ENCODE peak calls at places on chromosome 5, in ten cellular contexts. L, A, E, P, V, B, T, I, O and W are unnamed samples.

GRCh38 chr5:111447099-111447498 is 65.2 kb downstream of the STARD4 start:
- DNase-seq in B (no peak), L (no peak), O (no peak), P (no peak), I (no peak), E (no peak), A (no peak), V (no peak), T (no peak), W (no peak)

GRCh38 chr5:71767661-71768060 is 48.6 kb downstream of the CARTPT start:
- DNase-seq in P (no peak), I (no peak), L (no peak), V (no peak), B (no peak), T (no peak), A (no peak), E (no peak), O (no peak), W (no peak)

GRCh38 chr5:99320461-99320860 is 391.7 kb upstream of the CHD1 start:
- DNase-seq in O (peak), V (peak), A (no peak), I (peak), E (no peak), T (no peak), P (no peak), L (no peak), B (no peak), W (peak)

GRCh38 chr5:65624570-65625555 is at the start of the genes SHLD3 and TRAPPC13:
- DNase-seq in B (peak), I (peak), E (peak), O (peak), V (peak), P (peak), T (peak), L (peak), A (peak), W (peak)

GRCh38 chr5:122880170-122880689 is 34.8 kb downstream of the SNX24 start:
- DNase-seq in V (no peak), O (no peak), E (no peak), B (no peak), P (no peak), A (no peak), T (no peak), I (no peak), L (no peak), W (no peak)

GRCh38 chr5:43073597-43074546 is 33.8 kb upstream of the ANXA2R start:
- DNase-seq in E (peak), T (no peak), O (peak), I (peak), V (peak), L (no peak), A (no peak), P (no peak), B (no peak), W (peak)

GRCh38 chr5:13746026-13746425 is 198.5 kb downstream of the DNAH5 start:
- DNase-seq in V (no peak), E (no peak), A (no peak), P (no peak), O (no peak), L (no peak), B (no peak), T (no peak), I (no peak), W (no peak)

GRCh38 chr5:124902097-124902821 is 155.8 kb upstream of the ZNF608 start:
- DNase-seq in O (peak), V (peak), I (peak), B (no peak), T (no peak), A (no peak), E (no peak), L (no peak), P (no peak), W (no peak)

GRCh38 chr5:20556364-20556763 is 568.4 kb upstream of the CDH18 start:
- DNase-seq in V (no peak), O (no peak), B (no peak), A (no peak), T (no peak), E (no peak), P (no peak), L (peak), I (no peak), W (peak)

GRCh38 chr5:180498378-180498777 is 4.2 kb downstream of the CNOT6 start:
- DNase-seq in L (no peak), T (no peak), A (no peak), V (no peak), E (no peak), B (no peak), P (no peak), I (no peak), O (no peak), W (no peak)

GRCh38 chr5:16135003-16135402 is 44.6 kb downstream of the MARCHF11 start:
- DNase-seq in I (no peak), A (no peak), O (no peak), L (no peak), B (no peak), E (no peak), V (no peak), T (no peak), P (no peak), W (no peak)

GRCh38 chr5:150449491-150450339 is at the start of gene RPS14:
- DNase-seq in O (peak), B (peak), P (peak), A (peak), I (peak), V (peak), T (peak), L (peak), E (peak), W (peak)

GRCh38 chr5:168552146-168552545 is 23.0 kb downstream of the FBLL1 start:
- DNase-seq in A (no peak), E (no peak), B (no peak), V (no peak), O (no peak), T (no peak), P (peak), I (no peak), L (peak), W (no peak)

GRCh38 chr5:153831976-153832375 is 206.7 kb downstream of the FAM114A2 start:
- DNase-seq in B (no peak), V (peak), A (no peak), E (no peak), L (no peak), P (no peak), T (no peak), O (peak), I (peak), W (peak)

GRCh38 chr5:156802501-156802900 is 47.6 kb upstream of the PPP1R2B start:
- DNase-seq in I (no peak), A (no peak), E (no peak), O (no peak), L (no peak), V (no peak), B (no peak), T (no peak), P (no peak), W (peak)

GRCh38 chr5:39547548-39548154 is 122.9 kb upstream of the DAB2 start:
- DNase-seq in A (no peak), B (peak), L (no peak), O (peak), P (peak), E (no peak), V (peak), T (no peak), I (peak), W (peak)

GRCh38 chr5:117454716-117455212 is 880.1 kb upstream of the SEMA6A start:
- DNase-seq in B (peak), V (peak), I (peak), E (no peak), O (peak), L (no peak), A (peak), P (no peak), T (peak), W (peak)

GRCh38 chr5:134252671-134253070 is 26.8 kb upstream of the PPP2CA start:
- DNase-seq in I (no peak), E (no peak), P (no peak), O (no peak), B (no peak), V (no peak), T (no peak), L (peak), A (no peak), W (no peak)

GRCh38 chr5:78544531-78545200 is 103.9 kb downstream of the LHFPL2 start:
- DNase-seq in P (no peak), A (no peak), I (no peak), E (no peak), O (peak), L (no peak), B (no peak), V (peak), T (no peak), W (no peak)

GRCh38 chr5:103224118-103224893 is 34.3 kb upstream of the MACIR start:
- DNase-seq in E (no peak), A (peak), I (peak), L (no peak), B (peak), V (peak), T (peak), O (peak), P (peak), W (peak)

GRCh38 chr5:100731768-100732167 is 171.3 kb downstream of the ST8SIA4 start:
- DNase-seq in T (no peak), I (no peak), P (no peak), B (no peak), O (peak), E (no peak), L (no peak), A (no peak), V (no peak), W (no peak)

GRCh38 chr5:116738948-116739339 is 164.3 kb upstream of the SEMA6A start:
- DNase-seq in E (no peak), A (no peak), B (no peak), O (no peak), P (no peak), T (no peak), I (no peak), L (no peak), V (no peak), W (no peak)

GRCh38 chr5:168366124-168366523 is 74.7 kb downstream of the WWC1 start:
- DNase-seq in O (no peak), E (no peak), A (no peak), I (no peak), P (no peak), V (no peak), L (peak), B (no peak), T (no peak), W (no peak)

GRCh38 chr5:11642398-11642797 is 261.8 kb downstream of the CTNND2 start:
- DNase-seq in A (no peak), B (no peak), T (no peak), L (no peak), I (no peak), V (no peak), P (no peak), E (no peak), O (no peak), W (no peak)

GRCh38 chr5:103450333-103451061 is 112.1 kb downstream of the NUDT12 start:
- DNase-seq in T (no peak), L (peak), O (no peak), A (no peak), V (no peak), E (no peak), I (no peak), P (no peak), B (no peak), W (no peak)

GRCh38 chr5:146813748-146814147 is 64.8 kb downstream of the PPP2R2B start:
- DNase-seq in A (no peak), T (no peak), O (peak), L (no peak), B (no peak), I (no peak), E (no peak), V (no peak), P (no peak), W (no peak)

GRCh38 chr5:9477537-9477936 is 68.3 kb downstream of the SEMA5A start:
- DNase-seq in A (no peak), L (no peak), I (no peak), T (no peak), B (no peak), V (no peak), O (no peak), P (no peak), E (no peak), W (no peak)

GRCh38 chr5:53025506-53025905 is 36.4 kb downstream of the ITGA2 start:
- DNase-seq in P (no peak), O (no peak), L (no peak), V (no peak), I (no peak), T (no peak), E (no peak), B (no peak), A (no peak), W (no peak)

GRCh38 chr5:31806566-31806965 is 167.6 kb downstream of the PDZD2 start:
- DNase-seq in L (no peak), P (no peak), I (no peak), E (no peak), B (no peak), O (no peak), A (no peak), T (no peak), V (no peak), W (no peak)

GRCh38 chr5:164137095-164137494 is 631.7 kb downstream of the MAT2B start:
- DNase-seq in O (no peak), P (no peak), L (no peak), B (no peak), I (no peak), V (no peak), E (no peak), T (no peak), A (no peak), W (no peak)